ENCODE peak calls at places on chromosome 22, in four cellular contexts. R is AG09319, E is lower lobe of right lung, I is naive B cell. S is an unnamed sample.

GRCh38 chr22:40415531-40416266 is 45.3 kb downstream of the SGSM3 start:
- DNase-seq in I (peak), E (peak), R (no peak), S (no peak)

GRCh38 chr22:27480487-27480886 is 321.1 kb downstream of the MN1 start:
- DNase-seq in E (no peak), I (no peak), R (no peak), S (no peak)

GRCh38 chr22:36853407-36854099 is 7.3 kb upstream of the NCF4 start:
- DNase-seq in R (no peak), E (peak), I (peak), S (peak)

GRCh38 chr22:42758929-42759629 is 38.4 kb upstream of the A4GALT start:
- DNase-seq in I (no peak), E (no peak), R (peak), S (peak)

GRCh38 chr22:25702046-25702445 is 39.9 kb upstream of the MYO18B start:
- DNase-seq in I (peak), E (no peak), R (no peak), S (peak)

GRCh38 chr22:41191467-41191866 is 13.6 kb upstream of the L3MBTL2 start:
- DNase-seq in I (no peak), R (no peak), E (no peak), S (no peak)

GRCh38 chr22:45891471-45891995 is 85.4 kb downstream of the WNT7B start:
- DNase-seq in E (peak), I (no peak), R (no peak), S (no peak)

GRCh38 chr22:32796865-32797573 is 4.5 kb upstream of the TIMP3 start:
- DNase-seq in I (no peak), E (peak), R (peak), S (peak)

GRCh38 chr22:44408227-44409192 is 89.5 kb downstream of the RTL6 start:
- DNase-seq in I (no peak), R (no peak), E (peak), S (no peak)